ENCODE peak calls at places on chromosomes 12 and 14, in five cellular contexts. H, A, T, F and Z are unnamed samples.

GRCh38 chr14:81427348-81428058 is 27.4 kb upstream of the STON2 start:
- DNase-seq in H (no peak), A (no peak), T (no peak), F (no peak), Z (no peak)

GRCh38 chr12:90910958-90911357 is 44.0 kb downstream of the CCER1 start:
- DNase-seq in H (no peak), A (no peak), T (no peak), F (no peak), Z (no peak)

GRCh38 chr12:94813314-94813713 is 163.0 kb upstream of the TMCC3 start:
- DNase-seq in H (no peak), A (no peak), T (no peak), F (no peak), Z (no peak)

GRCh38 chr12:114848661-114849060 is 164.7 kb upstream of the TBX3 start:
- DNase-seq in H (no peak), A (no peak), T (no peak), F (no peak), Z (no peak)

GRCh38 chr12:116026346-116026745 is 251.1 kb downstream of the MED13L start:
- DNase-seq in H (no peak), A (no peak), T (no peak), F (no peak), Z (no peak)

GRCh38 chr12:68378859-68379628 is 46.9 kb upstream of the MDM1 start:
- DNase-seq in H (no peak), A (no peak), T (peak; percentile 35), F (no peak), Z (no peak)

GRCh38 chr14:100278702-100279101 is 27.5 kb downstream of the SLC25A29 start:
- DNase-seq in H (no peak), A (no peak), T (peak; percentile 60), F (no peak), Z (no peak)

GRCh38 chr12:68455676-68456345 is 123.6 kb upstream of the MDM1 start:
- DNase-seq in H (no peak), A (no peak), T (no peak), F (no peak), Z (no peak)

GRCh38 chr14:91019673-91020072 is 40.8 kb downstream of the RPS6KA5 start:
- DNase-seq in H (no peak), A (no peak), T (no peak), F (no peak), Z (no peak)

GRCh38 chr12:8697120-8697475 is 693 bp upstream of the RIMKLB start:
- DNase-seq in H (peak; percentile 1), A (no peak), T (no peak), F (no peak), Z (no peak)

GRCh38 chr12:22396253-22396652 is 61.7 kb upstream of the ST8SIA1 start:
- DNase-seq in H (peak; percentile 39), A (no peak), T (no peak), F (no peak), Z (no peak)

GRCh38 chr12:78390920-78391319 is 473.7 kb upstream of the SYT1 start:
- DNase-seq in H (no peak), A (no peak), T (no peak), F (no peak), Z (no peak)

GRCh38 chr12:21751517-21751916 is 23.0 kb downstream of the KCNJ8 start:
- DNase-seq in H (no peak), A (no peak), T (no peak), F (no peak), Z (no peak)

GRCh38 chr14:41350476-41350875 is 256.2 kb upstream of the LRFN5 start:
- DNase-seq in H (no peak), A (no peak), T (no peak), F (no peak), Z (no peak)

GRCh38 chr12:56461235-56462159 is 6.9 kb upstream of the SPRYD4 start:
- DNase-seq in H (no peak), A (no peak), T (no peak), F (no peak), Z (no peak)